ENCODE peak calls at places on chromosomes 13 and 19, in ten cellular contexts. P is tibial nerve, U is fibroblast of lung, O is GM23338, Z is body of pancreas, H is left lung, Y is foreskin keratinocyte, X is PC-3, K is ascending aorta, J is H1. L is an unnamed sample. For H3K4me1, the result is how much of the 10 kb centered on the place peaks cover.

GRCh38 chr19:384801-385169 is 24.2 kb downstream of the C2CD4C start:
- DNase-seq in U (no peak), H (no peak), X (no peak), K (no peak), Y (no peak), P (no peak), O (no peak), Z (no peak), J (no peak), L (no peak)

GRCh38 chr13:20703785-20704458 is 423 bp downstream of the IL17D start:
- DNase-seq in K (no peak), P (peak), Z (peak), X (peak), H (peak), U (peak), J (peak), O (peak), Y (peak), L (peak)

GRCh38 chr13:102774210-102774560 is 599 bp upstream of the TEX30 start:
- DNase-seq in Y (no peak), K (no peak), J (no peak), P (no peak), U (no peak), H (no peak), O (no peak), Z (no peak), X (no peak), L (no peak)

GRCh38 chr19:49799798-49800376 is 13.2 kb downstream of the FUZ start:
- DNase-seq in X (no peak), K (no peak), Y (no peak), H (no peak), P (no peak), U (no peak), J (peak), Z (no peak), O (peak), L (no peak)

GRCh38 chr13:104315606-104316005 is 1249.4 kb upstream of the SLC10A2 start:
- DNase-seq in J (no peak), H (no peak), P (no peak), X (peak), K (no peak), Z (no peak), Y (peak), O (no peak), U (peak), L (peak)

GRCh38 chr13:35600137-35600536 is 123.6 kb upstream of the MAB21L1 start:
- DNase-seq in Z (no peak), J (no peak), P (no peak), K (no peak), O (no peak), H (no peak), X (no peak), Y (peak), U (peak), L (no peak)

GRCh38 chr13:99417821-99418662 is 83.2 kb upstream of the TM9SF2 start:
- DNase-seq in U (peak), Y (no peak), H (no peak), O (no peak), J (no peak), Z (no peak), K (no peak), P (no peak), X (no peak), L (no peak)

GRCh38 chr19:39183100-39183499 is 13.7 kb upstream of the NCCRP1 start:
- DNase-seq in Z (no peak), Y (peak), K (no peak), J (no peak), X (no peak), U (no peak), P (no peak), H (no peak), O (no peak), L (no peak)

GRCh38 chr19:12867120-12868099 is 13.8 kb downstream of the DNASE2 start:
- DNase-seq in O (peak), Z (peak), X (no peak), U (peak), J (peak), H (no peak), P (no peak), K (no peak), Y (peak), L (peak)

GRCh38 chr19:40055049-40055448 is 982 bp downstream of the ZNF780B start:
- DNase-seq in P (no peak), O (no peak), X (no peak), K (no peak), J (no peak), H (no peak), Y (no peak), U (no peak), Z (no peak), L (no peak)

GRCh38 chr13:110813646-110814624 is 100.4 kb downstream of the ING1 start:
- DNase-seq in Y (no peak), Z (no peak), P (no peak), X (no peak), H (no peak), J (peak), U (no peak), O (no peak), K (no peak), L (no peak)
- TF ChIP-seq CTCF in Y (peak), Z (no peak), P (no peak), X (peak), H (no peak), J (no peak), U (no peak), O (peak), K (no peak), L (peak)

GRCh38 chr19:3986260-3987041 is 1.2 kb upstream of the EEF2 start:
- DNase-seq in J (no peak), P (no peak), U (peak), K (no peak), O (peak), Z (peak), H (no peak), X (peak), Y (peak), L (peak)
- H3K4me1 ChIP-seq in J (under half), P (under half), U (under half), K (under half), O (under half), Z (half or more), H (under half), X (under half), Y (under half), L (under half)

GRCh38 chr13:91699863-91700262 is 301.4 kb downstream of the GPC5 start:
- DNase-seq in U (no peak), X (no peak), P (no peak), Z (no peak), Y (no peak), K (no peak), J (no peak), H (no peak), O (no peak), L (no peak)
- TF ChIP-seq CTCF in U (no peak), X (no peak), P (no peak), Z (no peak), Y (no peak), K (no peak), J (no peak), H (no peak), O (peak), L (no peak)

GRCh38 chr19:51370230-51370629 is 1.4 kb upstream of the CLDND2 start:
- DNase-seq in O (no peak), P (no peak), Z (no peak), H (no peak), X (no peak), U (no peak), K (no peak), Y (no peak), J (no peak), L (no peak)
- H3K4me1 ChIP-seq in O (under half), P (under half), Z (under half), H (under half), X (under half), U (under half), K (under half), Y (under half), J (under half), L (under half)

DNA sequence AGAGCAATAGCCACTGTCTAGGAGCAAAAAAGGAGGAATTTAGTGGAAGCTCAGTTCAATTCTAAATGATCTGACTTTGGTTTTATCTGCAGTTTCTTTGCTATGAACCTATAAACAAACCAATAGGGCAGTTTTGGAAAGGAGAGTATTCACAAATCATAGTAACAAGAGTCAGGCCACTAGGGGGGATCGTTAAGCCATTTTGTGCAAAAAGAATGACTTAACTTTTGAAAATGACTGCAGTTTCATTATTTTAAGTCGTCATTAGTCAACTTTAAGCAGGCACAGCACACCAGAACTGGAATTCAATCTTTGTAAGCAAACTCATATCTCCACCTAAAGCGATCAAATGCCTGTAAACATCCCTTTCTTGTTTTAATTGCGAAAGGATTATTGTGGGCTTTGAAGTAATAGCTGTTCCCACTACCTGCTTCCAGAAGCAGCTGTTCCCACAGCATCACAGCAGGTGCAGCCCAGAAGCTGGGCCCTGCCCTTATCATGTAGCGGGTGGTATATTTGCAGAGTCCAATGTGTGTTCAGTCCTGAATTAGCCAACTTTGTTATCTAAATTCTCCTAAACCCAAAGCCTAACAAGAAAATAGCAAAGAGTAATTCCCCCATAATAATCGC is 51.5 kb downstream of the SOX21 start:
- DNase-seq in O (peak), P (no peak), X (peak), Z (no peak), U (peak), H (no peak), J (no peak), K (no peak), Y (no peak), L (peak)
- TF ChIP-seq CTCF in O (peak), P (peak), X (peak), Z (no peak), U (peak), H (peak), J (peak), K (no peak), Y (peak), L (peak)

GRCh38 chr13:113491418-113491883 is 940 bp upstream of the DCUN1D2 start:
- DNase-seq in H (no peak), X (peak), K (no peak), O (peak), J (peak), P (no peak), Z (peak), U (peak), Y (peak), L (peak)
- H3K4me1 ChIP-seq in H (under half), X (half or more), K (half or more), O (under half), J (under half), P (under half), Z (half or more), U (under half), Y (under half), L (under half)

GRCh38 chr13:53775807-53776206 is 747.2 kb downstream of the OLFM4 start:
- DNase-seq in K (no peak), H (no peak), O (peak), X (peak), Z (no peak), P (no peak), J (no peak), U (no peak), Y (no peak), L (no peak)

GRCh38 chr13:53783466-53783865 is 754.9 kb downstream of the OLFM4 start:
- DNase-seq in J (no peak), P (no peak), Y (no peak), H (no peak), X (no peak), K (no peak), O (no peak), U (no peak), Z (peak), L (no peak)

GRCh38 chr13:53782400-53783030 is 753.9 kb downstream of the OLFM4 start:
- DNase-seq in K (no peak), J (peak), Z (peak), H (no peak), X (peak), O (peak), U (peak), Y (peak), P (no peak), L (no peak)

GRCh38 chr13:53781941-53782340 is 753.3 kb downstream of the OLFM4 start:
- DNase-seq in Y (no peak), U (no peak), Z (no peak), H (no peak), J (no peak), O (peak), K (no peak), X (peak), P (no peak), L (no peak)

GRCh38 chr13:53778937-53779336 is 750.3 kb downstream of the OLFM4 start:
- DNase-seq in Y (peak), P (no peak), X (peak), H (no peak), K (no peak), O (peak), U (no peak), Z (no peak), J (no peak), L (no peak)
- TF ChIP-seq CTCF in Y (peak), P (no peak), X (peak), H (no peak), K (no peak), O (peak), U (no peak), Z (no peak), J (peak), L (no peak)

GRCh38 chr19:18670313-18670712 is 13.2 kb upstream of the CRTC1 start:
- DNase-seq in O (no peak), H (no peak), Z (no peak), P (no peak), U (no peak), Y (no peak), K (no peak), X (no peak), J (no peak), L (no peak)

GRCh38 chr19:18668744-18669523 is 14.5 kb upstream of the CRTC1 start:
- DNase-seq in H (no peak), K (no peak), O (no peak), Z (no peak), U (no peak), X (no peak), P (no peak), Y (no peak), J (no peak), L (no peak)

GRCh38 chr19:18668252-18668631 is 15.2 kb upstream of the CRTC1 start:
- DNase-seq in K (no peak), J (no peak), Y (no peak), X (no peak), O (no peak), U (no peak), Z (no peak), H (no peak), P (no peak), L (no peak)

GRCh38 chr19:18669883-18670282 is 13.6 kb upstream of the CRTC1 start:
- DNase-seq in X (no peak), U (no peak), K (no peak), Z (no peak), J (no peak), H (no peak), P (no peak), Y (no peak), O (no peak), L (no peak)

DNA sequence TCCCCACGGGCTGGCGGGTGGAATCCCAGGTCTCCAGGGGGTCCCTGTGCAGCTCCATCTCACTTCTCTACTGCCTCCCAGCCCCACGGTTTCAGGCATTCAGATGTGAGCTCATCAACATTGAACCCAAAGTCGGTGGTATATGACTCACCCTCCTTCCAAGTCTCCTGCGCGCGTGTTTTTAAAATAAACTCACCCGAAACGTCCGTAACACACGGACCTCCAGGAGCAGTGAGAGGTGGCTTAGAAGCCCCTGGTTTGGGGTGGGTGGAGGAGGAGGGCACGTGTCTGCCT is 14.0 kb upstream of the CRTC1 start:
- DNase-seq in P (no peak), Y (no peak), H (no peak), Z (no peak), O (no peak), U (peak), X (no peak), K (no peak), J (no peak), L (no peak)
- H3K4me1 ChIP-seq in P (under half), Y (under half), H (under half), Z (under half), O (under half), U (under half), X (under half), K (under half), J (under half), L (under half)